ENCODE peak calls at places on chromosome 19, in four cellular contexts. N, Q, W and B are unnamed samples.

GRCh38 chr19:18057557-18057956 is 29.2 kb downstream of the IL12RB1 start:
- DNase-seq in N (no peak), Q (no peak), W (no peak), B (no peak)

GRCh38 chr19:46571495-46571894 is 29.6 kb upstream of the CALM3 start:
- DNase-seq in N (peak), Q (peak), W (peak), B (peak)

GRCh38 chr19:35309481-35310279 is 17.7 kb downstream of the MAG start:
- DNase-seq in N (peak), Q (no peak), W (peak), B (no peak)

GRCh38 chr19:44948763-44949374 is 3.0 kb downstream of the APOC2 start:
- DNase-seq in N (no peak), Q (no peak), W (no peak), B (no peak)

GRCh38 chr19:45712699-45713067 is 18.0 kb downstream of the FBXO46 start:
- DNase-seq in N (no peak), Q (no peak), W (no peak), B (no peak)

GRCh38 chr19:45469835-45470146 is 2.0 kb downstream of the FOSB start:
- DNase-seq in N (peak), Q (no peak), W (peak), B (no peak)

GRCh38 chr19:39557791-39558622 is 18.0 kb upstream of the EID2 start:
- DNase-seq in N (no peak), Q (no peak), W (peak), B (no peak)

GRCh38 chr19:23906835-23907234 is 7.9 kb upstream of the ZNF726 start:
- DNase-seq in N (no peak), Q (no peak), W (no peak), B (no peak)

GRCh38 chr19:17755977-17756670 is 4.8 kb downstream of the FCHO1 start:
- DNase-seq in N (peak), Q (peak), W (no peak), B (peak)

GRCh38 chr19:48415395-48415794 is 21.9 kb downstream of the GRIN2D start:
- DNase-seq in N (peak), Q (peak), W (peak), B (peak)

GRCh38 chr19:31944286-31944685 is 401.1 kb upstream of the ZNF507 start:
- DNase-seq in N (no peak), Q (no peak), W (no peak), B (no peak)

GRCh38 chr19:33461256-33462111 is 60.1 kb downstream of the PEPD start:
- DNase-seq in N (no peak), Q (no peak), W (no peak), B (no peak)

GRCh38 chr19:1410136-1410786 is 2.9 kb downstream of the DAZAP1 start:
- DNase-seq in N (no peak), Q (no peak), W (no peak), B (no peak)

GRCh38 chr19:1987197-1988187 is 28.0 kb downstream of the BTBD2 start:
- DNase-seq in N (no peak), Q (no peak), W (no peak), B (no peak)

GRCh38 chr19:33063356-33064116 is 1.2 kb downstream of the RHPN2 start:
- DNase-seq in N (no peak), Q (peak), W (no peak), B (peak)

GRCh38 chr19:43798546-43799409 is 3.5 kb downstream of the LYPD5 start:
- DNase-seq in N (no peak), Q (peak), W (no peak), B (no peak)

GRCh38 chr19:17797397-17798201 is 2.7 kb downstream of the B3GNT3 start:
- DNase-seq in N (no peak), Q (peak), W (peak), B (no peak)

GRCh38 chr19:10431254-10431942 is 11.1 kb downstream of the PDE4A start:
- DNase-seq in N (peak), Q (no peak), W (no peak), B (peak)

GRCh38 chr19:10206226-10206873 is 11.6 kb upstream of the DNMT1 start:
- DNase-seq in N (no peak), Q (no peak), W (peak), B (no peak)

GRCh38 chr19:3298853-3299449 is 67.4 kb upstream of the NFIC start:
- DNase-seq in N (no peak), Q (no peak), W (no peak), B (no peak)

GRCh38 chr19:743168-743687 is 7.7 kb upstream of the MISP start:
- DNase-seq in N (peak), Q (no peak), W (no peak), B (no peak)

GRCh38 chr19:55383789-55384575 is at the start of gene TMEM238:
- DNase-seq in N (peak), Q (peak), W (no peak), B (peak)

GRCh38 chr19:47272448-47273312 is 2.0 kb upstream of the INAFM1 start:
- DNase-seq in N (peak), Q (no peak), W (no peak), B (peak)

GRCh38 chr19:688214-688613 is 7.0 kb downstream of the PRSS57 start:
- DNase-seq in N (no peak), Q (no peak), W (no peak), B (no peak)

GRCh38 chr19:19662866-19663291 is 597 bp downstream of the ATP13A1 start:
- DNase-seq in N (peak), Q (no peak), W (peak), B (no peak)

GRCh38 chr19:13004273-13004672 is 9.0 kb downstream of the NFIX start:
- DNase-seq in N (no peak), Q (no peak), W (no peak), B (no peak)

GRCh38 chr19:34366670-34367423 is 1.9 kb downstream of the GPI start:
- DNase-seq in N (no peak), Q (no peak), W (no peak), B (no peak)

GRCh38 chr19:37998801-37999308 is 91.8 kb downstream of the SIPA1L3 start:
- DNase-seq in N (no peak), Q (no peak), W (no peak), B (no peak)

GRCh38 chr19:37926255-37926654 is 19.2 kb downstream of the SIPA1L3 start:
- DNase-seq in N (no peak), Q (no peak), W (no peak), B (no peak)

GRCh38 chr19:13909430-13909829 is 3.4 kb downstream of the CC2D1A start:
- DNase-seq in N (no peak), Q (no peak), W (no peak), B (no peak)

GRCh38 chr19:55117636-55118391 is at the start of gene PPP1R12C:
- DNase-seq in N (peak), Q (peak), W (peak), B (peak)

GRCh38 chr19:17944301-17944700 is 11.5 kb downstream of the CCDC124 start:
- DNase-seq in N (no peak), Q (no peak), W (no peak), B (no peak)

GRCh38 chr19:41384351-41384750 is 8.0 kb downstream of the TMEM91 start:
- DNase-seq in N (no peak), Q (no peak), W (no peak), B (no peak)

GRCh38 chr19:5667751-5668271 is 12.5 kb downstream of the MICOS13 start:
- DNase-seq in N (no peak), Q (no peak), W (no peak), B (peak)

GRCh38 chr19:15251749-15252397 is 19.6 kb upstream of the EPHX3 start:
- DNase-seq in N (peak), Q (peak), W (peak), B (peak)

GRCh38 chr19:7645656-7646425 is 8.9 kb downstream of the STXBP2 start:
- DNase-seq in N (no peak), Q (no peak), W (no peak), B (no peak)

GRCh38 chr19:42078538-42079275 is 2.7 kb downstream of the ZNF574 start:
- DNase-seq in N (no peak), Q (no peak), W (no peak), B (no peak)

GRCh38 chr19:38319421-38320258 is at the start of gene KCNK6:
- DNase-seq in N (no peak), Q (no peak), W (no peak), B (peak)

GRCh38 chr19:10112895-10113591 is 1.6 kb downstream of the P2RY11 start:
- DNase-seq in N (peak), Q (peak), W (peak), B (peak)

GRCh38 chr19:1259873-1260748 is 9.0 kb upstream of the CIRBP start:
- DNase-seq in N (no peak), Q (peak), W (no peak), B (no peak)

DNA sequence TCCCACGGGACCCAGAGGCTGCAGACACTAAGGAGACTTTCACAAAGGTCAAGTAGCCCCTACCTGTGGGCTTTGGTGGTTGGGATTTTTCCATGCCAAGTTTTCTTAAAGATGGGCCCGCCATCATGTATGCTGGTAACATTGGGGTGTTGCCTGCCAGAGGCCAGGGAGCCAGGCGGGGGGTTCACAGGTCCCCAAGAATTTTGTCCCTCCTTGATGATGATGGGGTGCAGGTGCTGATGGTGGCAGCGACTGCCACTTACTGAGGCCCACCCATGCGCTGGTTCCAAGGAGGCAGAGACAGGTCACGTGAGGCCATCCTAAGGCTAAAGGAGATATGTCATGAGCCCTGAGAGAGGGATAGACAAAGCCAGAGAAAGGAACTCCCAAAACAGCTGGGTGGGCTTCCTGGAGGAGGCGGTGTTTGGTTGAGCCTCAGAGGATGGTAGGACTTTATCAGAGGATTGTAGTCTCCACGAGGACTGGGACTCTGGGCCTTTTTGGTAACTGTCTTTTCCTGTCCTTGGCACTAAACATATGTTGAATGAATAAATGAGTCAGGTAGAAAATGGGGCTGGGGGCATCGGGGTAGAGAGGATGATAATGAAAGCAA is 14.4 kb downstream of the PLEKHF1 start:
- DNase-seq in N (no peak), Q (no peak), W (no peak), B (no peak)
- TF ChIP-seq RNF2 in N (no peak), Q (no peak), W (no peak), B (no peak)

DNA sequence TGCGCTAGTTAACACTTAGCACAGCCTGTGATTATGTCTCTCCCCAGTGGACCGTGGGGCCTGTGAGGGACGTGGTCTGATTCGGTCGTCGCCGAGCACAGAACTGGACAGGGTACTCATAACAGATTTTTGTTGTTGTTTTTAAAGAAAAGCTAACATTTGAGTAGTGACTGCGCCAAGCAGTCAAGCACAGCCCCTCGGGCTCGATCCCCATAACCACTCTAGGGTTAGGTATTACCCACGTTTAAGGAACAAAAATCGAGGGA is 805 bp upstream of the PTOV1 start:
- DNase-seq in N (no peak), Q (no peak), W (no peak), B (no peak)
- TF ChIP-seq RNF2 in N (no peak), Q (no peak), W (no peak), B (no peak)

DNA sequence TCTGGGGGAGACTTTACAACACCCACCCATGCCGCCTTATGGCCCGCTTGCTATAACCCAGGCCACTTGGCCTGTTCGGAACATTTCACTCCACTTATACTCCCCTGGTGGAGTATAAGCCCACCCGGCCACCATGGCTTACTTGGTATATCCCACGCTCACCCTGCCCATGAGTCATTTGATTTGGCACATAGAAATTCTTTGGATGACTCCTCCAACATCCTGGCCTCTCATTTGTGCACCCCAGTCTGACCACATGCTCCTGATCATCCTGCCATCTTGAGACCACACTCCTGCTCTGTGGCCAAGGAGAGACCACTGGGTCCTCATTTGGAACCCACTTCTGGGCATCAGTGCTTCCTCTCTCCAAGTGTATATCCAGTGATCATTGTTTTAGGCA is 5.2 kb downstream of the SPACA6 start:
- DNase-seq in N (no peak), Q (no peak), W (no peak), B (no peak)
- TF ChIP-seq RNF2 in N (no peak), Q (no peak), W (no peak), B (no peak)

GRCh38 chr19:51726049-51726448 is 2.3 kb upstream of the HAS1 start:
- DNase-seq in N (peak), Q (no peak), W (no peak), B (no peak)
- TF ChIP-seq RNF2 in N (no peak), Q (no peak), W (no peak), B (no peak)